ENCODE peak calls at places on chromosomes 5 and 9, in six cellular contexts. L is HTR-8/SVneo; F is effector CD4-positive, alpha-beta T cell; C is NCI-H2081; D is NCI-H1092 treated with DMSO at 0.1 percent for 48 hours; T is T-helper 2 cell. H is an unnamed sample.

GRCh38 chr5:108945094-108945493 is 197.4 kb downstream of the FER start:
- DNase-seq in T (no peak), D (no peak), L (no peak), F (no peak), C (no peak), H (no peak)

GRCh38 chr5:42948961-42949347 is 91.2 kb downstream of the ANXA2R start:
- DNase-seq in L (no peak), T (no peak), F (no peak), C (no peak), D (no peak), H (no peak)

GRCh38 chr5:157115012-157115411 is 6.2 kb upstream of the HAVCR2 start:
- DNase-seq in D (no peak), F (no peak), L (no peak), C (no peak), T (no peak), H (no peak)

GRCh38 chr9:119533509-119533908 is 164.3 kb upstream of the BRINP1 start:
- DNase-seq in L (no peak), T (no peak), F (no peak), D (no peak), C (no peak), H (no peak)

GRCh38 chr5:147780924-147781530 is 1.5 kb downstream of the JAKMIP2 start:
- DNase-seq in C (no peak), D (no peak), L (no peak), T (no peak), F (no peak), H (no peak)

GRCh38 chr5:67657055-67657454 is 460.5 kb upstream of the CD180 start:
- DNase-seq in F (no peak), C (no peak), T (no peak), D (no peak), L (no peak), H (no peak)

GRCh38 chr5:114412509-114413171 is 50.8 kb downstream of the KCNN2 start:
- DNase-seq in D (no peak), F (no peak), L (no peak), C (no peak), T (no peak), H (no peak)

GRCh38 chr9:135889564-135890189 is 17.7 kb downstream of the CAMSAP1 start:
- DNase-seq in D (no peak), C (no peak), L (no peak), F (no peak), T (no peak), H (no peak)

GRCh38 chr9:98429613-98430012 is 174.2 kb upstream of the TBC1D2 start:
- DNase-seq in F (no peak), C (no peak), D (no peak), T (no peak), L (no peak), H (no peak)

GRCh38 chr5:75523275-75523674 is 11.6 kb downstream of the POLK start:
- DNase-seq in L (no peak), F (no peak), D (no peak), C (no peak), T (no peak), H (no peak)

GRCh38 chr5:54586336-54586735 is 68.8 kb downstream of the SNX18 start:
- DNase-seq in T (no peak), C (no peak), D (no peak), F (no peak), L (no peak), H (no peak)

GRCh38 chr5:148084269-148084668 is 20.5 kb downstream of the SPINK5 start:
- DNase-seq in L (no peak), T (no peak), F (no peak), D (no peak), C (no peak), H (no peak)

GRCh38 chr9:129814432-129815223 is 9.3 kb downstream of the TOR1A start:
- DNase-seq in L (no peak), F (no peak), T (no peak), C (no peak), D (no peak), H (no peak)

GRCh38 chr5:73183000-73183399 is 10.0 kb downstream of the TMEM174 start:
- DNase-seq in F (no peak), L (no peak), T (no peak), D (no peak), C (no peak), H (no peak)

GRCh38 chr5:80837679-80838078 is 122.5 kb upstream of the RASGRF2 start:
- DNase-seq in F (no peak), L (no peak), D (no peak), T (no peak), C (no peak), H (no peak)

GRCh38 chr9:129685220-129685932 is 19.9 kb downstream of the PRRX2 start:
- DNase-seq in F (no peak), T (no peak), D (no peak), L (peak; percentile 25), C (no peak), H (peak; percentile 67)

GRCh38 chr5:149837680-149838269 is 106.8 kb downstream of the PDE6A start:
- DNase-seq in L (peak; percentile 86), D (peak; percentile 25), F (no peak), T (no peak), C (peak; percentile 38), H (peak; percentile 67)

GRCh38 chr5:59351076-59351794 is 542.3 kb downstream of the PDE4D start:
- DNase-seq in F (no peak), L (no peak), C (no peak), D (peak; percentile 9), T (no peak), H (no peak)

GRCh38 chr5:158796812-158797497 is 302.8 kb downstream of the EBF1 start:
- DNase-seq in D (no peak), F (no peak), T (no peak), C (no peak), L (no peak), H (no peak)

GRCh38 chr5:149268928-149269557 is 2.6 kb upstream of the AFAP1L1 start:
- DNase-seq in L (peak; percentile 78), D (peak; percentile 8), T (no peak), C (peak; percentile 37), F (no peak), H (peak; percentile 59)

GRCh38 chr9:27784999-27785713 is 211.9 kb upstream of the C9orf72 start:
- DNase-seq in L (no peak), T (no peak), D (no peak), F (no peak), C (no peak), H (no peak)

GRCh38 chr9:81108391-81108790 is 581.0 kb downstream of the TLE1 start:
- DNase-seq in T (no peak), F (no peak), C (no peak), L (no peak), D (no peak), H (no peak)

GRCh38 chr9:131262327-131263032 is 13.8 kb downstream of the FAM78A start:
- DNase-seq in F (no peak), L (no peak), D (no peak), T (no peak), C (no peak), H (no peak)

GRCh38 chr5:100576217-100576751 is 41.1 kb downstream of the FAM174A start:
- DNase-seq in L (no peak), T (no peak), D (no peak), C (no peak), F (no peak), H (no peak)